ENCODE peak calls at places on chromosomes 13 and 19, in nine cellular contexts. One of them, this sample, is unnamed.
A peak's percentile ranks its signal among the peaks of the same experiment; 100 is the strongest.

GRCh38 chr13:44516771-44517170 is 59.4 kb downstream of the TSC22D1 start:
- DNase-seq in HCT116: peak; percentile 13
- DNase-seq in GM12878: no peak
- DNase-seq in HL-60: no peak
- DNase-seq in A549: no peak
- DNase-seq in K562: no peak
- DNase-seq in Panc1: no peak
- DNase-seq in SK-N-SH: no peak
- DNase-seq in HepG2: no peak
- DNase-seq in this sample: peak; percentile 60

GRCh38 chr19:5434970-5435641 is 20.1 kb upstream of the ZNRF4 start:
- DNase-seq in Panc1: no peak
- DNase-seq in HCT116: peak; percentile 74
- DNase-seq in HepG2: peak; percentile 42
- DNase-seq in HL-60: no peak
- DNase-seq in GM12878: no peak
- DNase-seq in A549: peak; percentile 86
- DNase-seq in K562: peak; percentile 79
- DNase-seq in SK-N-SH: no peak
- DNase-seq in this sample: no peak

GRCh38 chr19:14943601-14944000 is 2.3 kb downstream of the OR7C2 start:
- DNase-seq in HL-60: no peak
- DNase-seq in HepG2: no peak
- DNase-seq in GM12878: peak; percentile 1
- DNase-seq in SK-N-SH: no peak
- DNase-seq in HCT116: no peak
- DNase-seq in A549: no peak
- DNase-seq in K562: no peak
- DNase-seq in Panc1: no peak
- DNase-seq in this sample: no peak

GRCh38 chr19:40567040-40567749 is 9.5 kb upstream of the SHKBP1 start:
- DNase-seq in A549: no peak
- DNase-seq in HL-60: no peak
- DNase-seq in Panc1: no peak
- DNase-seq in HCT116: no peak
- DNase-seq in HepG2: no peak
- DNase-seq in GM12878: no peak
- DNase-seq in K562: peak; percentile 35
- DNase-seq in SK-N-SH: peak; percentile 63
- DNase-seq in this sample: peak; percentile 55

GRCh38 chr19:5891572-5891937 is 12.0 kb downstream of the NDUFA11 start:
- DNase-seq in Panc1: no peak
- DNase-seq in A549: no peak
- DNase-seq in HCT116: no peak
- DNase-seq in K562: no peak
- DNase-seq in GM12878: no peak
- DNase-seq in SK-N-SH: peak; percentile 41
- DNase-seq in HL-60: no peak
- DNase-seq in HepG2: no peak
- DNase-seq in this sample: no peak

GRCh38 chr13:109785141-109785891 is 1.1 kb downstream of the IRS2 start:
- DNase-seq in HCT116: no peak
- DNase-seq in GM12878: no peak
- DNase-seq in HepG2: no peak
- DNase-seq in K562: no peak
- DNase-seq in A549: no peak
- DNase-seq in SK-N-SH: peak; percentile 47
- DNase-seq in Panc1: no peak
- DNase-seq in HL-60: peak; percentile 53
- DNase-seq in this sample: peak; percentile 50

GRCh38 chr13:44618326-44618725 is 42.2 kb upstream of the TSC22D1 start:
- DNase-seq in K562: no peak
- DNase-seq in GM12878: no peak
- DNase-seq in Panc1: no peak
- DNase-seq in HepG2: no peak
- DNase-seq in SK-N-SH: no peak
- DNase-seq in HL-60: no peak
- DNase-seq in HCT116: no peak
- DNase-seq in A549: no peak
- DNase-seq in this sample: no peak

GRCh38 chr13:39895254-39895653 is 239.8 kb downstream of the COG6 start:
- DNase-seq in SK-N-SH: no peak
- DNase-seq in A549: no peak
- DNase-seq in HepG2: no peak
- DNase-seq in GM12878: no peak
- DNase-seq in K562: no peak
- DNase-seq in Panc1: no peak
- DNase-seq in HCT116: no peak
- DNase-seq in HL-60: no peak
- DNase-seq in this sample: no peak

GRCh38 chr19:35395762-35396199 is 24.9 kb downstream of the GPR42 start:
- DNase-seq in HepG2: peak; percentile 65
- DNase-seq in HL-60: no peak
- DNase-seq in K562: no peak
- DNase-seq in SK-N-SH: peak; percentile 32
- DNase-seq in Panc1: no peak
- DNase-seq in GM12878: no peak
- DNase-seq in HCT116: no peak
- DNase-seq in A549: no peak
- DNase-seq in this sample: no peak

GRCh38 chr19:32231691-32232090 is 113.7 kb upstream of the ZNF507 start:
- DNase-seq in HL-60: no peak
- DNase-seq in HCT116: no peak
- DNase-seq in K562: no peak
- DNase-seq in SK-N-SH: no peak
- DNase-seq in Panc1: no peak
- DNase-seq in HepG2: no peak
- DNase-seq in A549: no peak
- DNase-seq in GM12878: no peak
- DNase-seq in this sample: no peak

DNA sequence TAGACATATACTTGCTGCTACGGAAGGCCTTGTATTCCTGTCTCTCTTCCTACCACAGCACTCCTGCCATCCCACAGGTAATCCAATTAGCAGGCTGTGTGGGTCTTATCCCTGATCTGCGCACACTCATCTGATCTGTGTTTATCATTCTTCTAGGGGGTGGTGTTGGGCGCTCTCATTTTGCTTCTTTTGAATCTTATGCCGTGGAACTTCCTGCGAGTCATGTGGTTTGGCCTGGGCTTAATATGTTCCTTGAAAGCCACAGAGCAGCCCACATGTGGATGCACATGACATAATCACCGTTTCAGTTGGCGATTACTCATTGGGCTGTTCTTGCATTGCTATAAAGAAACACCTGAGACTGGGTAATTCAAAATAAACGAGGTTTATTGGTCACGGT is 7.5 kb downstream of the RASA3 start:
- DNase-seq in HCT116: no peak
- DNase-seq in GM12878: no peak
- DNase-seq in SK-N-SH: no peak
- DNase-seq in Panc1: no peak
- DNase-seq in HL-60: peak; percentile 81
- DNase-seq in A549: no peak
- DNase-seq in HepG2: no peak
- DNase-seq in K562: no peak
- DNase-seq in this sample: no peak
- TF ChIP-seq REST in HCT116: no peak
- TF ChIP-seq REST in GM12878: no peak
- TF ChIP-seq REST in SK-N-SH: no peak
- TF ChIP-seq REST in Panc1: no peak
- TF ChIP-seq REST in HL-60: no peak
- TF ChIP-seq REST in A549: no peak
- TF ChIP-seq REST in HepG2: no peak
- TF ChIP-seq REST in K562: no peak
- TF ChIP-seq REST in this sample: no peak

GRCh38 chr19:1457031-1457739 is 7.3 kb downstream of the APC2 start:
- DNase-seq in HepG2: no peak
- DNase-seq in HCT116: no peak
- DNase-seq in A549: no peak
- DNase-seq in Panc1: no peak
- DNase-seq in HL-60: no peak
- DNase-seq in K562: no peak
- DNase-seq in SK-N-SH: no peak
- DNase-seq in GM12878: no peak
- DNase-seq in this sample: peak; percentile 82

GRCh38 chr19:1456121-1456900 is 6.4 kb downstream of the APC2 start:
- DNase-seq in GM12878: no peak
- DNase-seq in K562: no peak
- DNase-seq in SK-N-SH: no peak
- DNase-seq in HL-60: no peak
- DNase-seq in Panc1: no peak
- DNase-seq in A549: no peak
- DNase-seq in HepG2: no peak
- DNase-seq in HCT116: no peak
- DNase-seq in this sample: peak; percentile 0

GRCh38 chr19:1453525-1454371 is 3.8 kb downstream of the APC2 start:
- DNase-seq in SK-N-SH: peak; percentile 75
- DNase-seq in HepG2: no peak
- DNase-seq in GM12878: no peak
- DNase-seq in Panc1: no peak
- DNase-seq in K562: no peak
- DNase-seq in HL-60: no peak
- DNase-seq in A549: no peak
- DNase-seq in HCT116: no peak
- DNase-seq in this sample: peak; percentile 56

GRCh38 chr19:1455002-1455335 is 5.0 kb downstream of the APC2 start:
- DNase-seq in GM12878: no peak
- DNase-seq in SK-N-SH: no peak
- DNase-seq in HCT116: no peak
- DNase-seq in A549: no peak
- DNase-seq in Panc1: no peak
- DNase-seq in HL-60: peak; percentile 50
- DNase-seq in HepG2: no peak
- DNase-seq in K562: peak; percentile 64
- DNase-seq in this sample: no peak

GRCh38 chr19:1455336-1456120 is 5.6 kb downstream of the APC2 start:
- DNase-seq in K562: peak; percentile 92
- DNase-seq in Panc1: peak; percentile 43
- DNase-seq in HL-60: peak; percentile 61
- DNase-seq in HepG2: peak; percentile 76
- DNase-seq in A549: peak; percentile 56
- DNase-seq in HCT116: peak; percentile 97
- DNase-seq in SK-N-SH: peak; percentile 94
- DNase-seq in GM12878: no peak
- DNase-seq in this sample: peak; percentile 100
- TF ChIP-seq REST in K562: no peak
- TF ChIP-seq REST in Panc1: no peak
- TF ChIP-seq REST in HL-60: no peak
- TF ChIP-seq REST in HepG2: no peak
- TF ChIP-seq REST in A549: no peak
- TF ChIP-seq REST in HCT116: no peak
- TF ChIP-seq REST in SK-N-SH: no peak
- TF ChIP-seq REST in GM12878: no peak
- TF ChIP-seq REST in this sample: no peak

DNA sequence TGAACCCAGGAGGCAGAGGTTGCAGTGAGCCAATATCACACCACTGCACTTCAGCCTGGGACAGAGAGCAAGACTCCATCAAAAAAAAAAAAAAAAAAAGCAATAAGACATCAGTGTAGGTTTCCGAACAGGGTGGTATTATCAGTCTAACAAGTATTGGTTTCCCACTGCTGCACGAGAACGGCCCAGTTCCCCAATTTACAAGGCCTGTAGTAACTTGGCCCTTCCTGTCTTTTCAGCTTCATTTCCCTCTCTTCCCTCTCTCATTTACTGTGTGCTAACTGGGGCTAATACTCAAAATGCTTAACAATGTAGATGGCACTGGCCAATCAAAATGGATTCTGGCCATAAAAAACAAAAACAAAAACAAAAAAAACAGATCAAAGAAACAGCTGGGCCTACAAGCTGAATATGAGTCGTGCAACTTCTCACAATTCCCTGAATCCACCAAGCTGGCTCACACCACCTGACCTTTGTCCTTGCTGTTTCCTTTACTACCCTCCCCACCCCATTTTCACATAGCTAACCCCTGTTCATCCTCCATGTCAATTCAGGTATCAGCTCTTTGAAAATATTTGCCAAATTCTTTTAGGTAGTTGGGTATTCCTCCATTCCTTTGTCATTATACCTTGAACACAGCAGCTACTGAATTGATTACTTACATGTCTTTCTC is 2.4 kb downstream of the TEX101 start:
- DNase-seq in A549: no peak
- DNase-seq in Panc1: no peak
- DNase-seq in HepG2: no peak
- DNase-seq in K562: no peak
- DNase-seq in SK-N-SH: no peak
- DNase-seq in HCT116: no peak
- DNase-seq in HL-60: no peak
- DNase-seq in GM12878: no peak
- DNase-seq in this sample: no peak
- TF ChIP-seq REST in A549: no peak
- TF ChIP-seq REST in Panc1: no peak
- TF ChIP-seq REST in HepG2: no peak
- TF ChIP-seq REST in K562: no peak
- TF ChIP-seq REST in SK-N-SH: no peak
- TF ChIP-seq REST in HCT116: no peak
- TF ChIP-seq REST in HL-60: no peak
- TF ChIP-seq REST in GM12878: no peak
- TF ChIP-seq REST in this sample: no peak

GRCh38 chr19:19205416-19206410 is 2.5 kb upstream of the NR2C2AP start:
- DNase-seq in HepG2: no peak
- DNase-seq in SK-N-SH: no peak
- DNase-seq in HCT116: no peak
- DNase-seq in K562: no peak
- DNase-seq in A549: no peak
- DNase-seq in GM12878: no peak
- DNase-seq in HL-60: no peak
- DNase-seq in Panc1: no peak
- DNase-seq in this sample: no peak

GRCh38 chr19:19201697-19202630 is 1.2 kb downstream of the NR2C2AP start:
- DNase-seq in A549: no peak
- DNase-seq in HepG2: no peak
- DNase-seq in HL-60: no peak
- DNase-seq in Panc1: no peak
- DNase-seq in GM12878: no peak
- DNase-seq in HCT116: no peak
- DNase-seq in SK-N-SH: no peak
- DNase-seq in K562: no peak
- DNase-seq in this sample: no peak

GRCh38 chr19:19203012-19203856 is at the start of gene NR2C2AP:
- DNase-seq in K562: peak; percentile 97
- DNase-seq in HL-60: peak; percentile 92
- DNase-seq in HepG2: peak; percentile 83
- DNase-seq in A549: peak; percentile 92
- DNase-seq in HCT116: peak; percentile 93
- DNase-seq in SK-N-SH: peak; percentile 98
- DNase-seq in Panc1: no peak
- DNase-seq in GM12878: peak; percentile 73
- DNase-seq in this sample: peak; percentile 92

GRCh38 chr19:19204181-19204580 is 967 bp upstream of the NR2C2AP start:
- DNase-seq in A549: no peak
- DNase-seq in Panc1: no peak
- DNase-seq in HepG2: no peak
- DNase-seq in HL-60: no peak
- DNase-seq in SK-N-SH: no peak
- DNase-seq in HCT116: no peak
- DNase-seq in K562: no peak
- DNase-seq in GM12878: no peak
- DNase-seq in this sample: peak; percentile 67

DNA sequence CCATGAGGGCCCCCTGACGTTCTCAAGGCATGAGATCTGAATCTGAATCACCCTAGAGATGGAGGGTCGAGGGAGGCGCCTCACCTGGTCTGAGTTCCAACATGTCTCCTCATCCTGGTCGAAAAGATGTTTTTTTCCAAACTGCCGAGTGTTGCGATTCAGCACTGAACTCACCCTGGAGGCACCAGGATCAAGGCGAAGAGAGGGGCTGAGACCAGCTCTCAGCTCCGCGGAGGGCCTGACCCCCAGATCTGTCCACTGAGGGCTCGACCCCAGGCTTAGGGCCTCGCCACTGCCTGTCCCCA is 555 bp downstream of the NR2C2AP start:
- DNase-seq in HepG2: no peak
- DNase-seq in SK-N-SH: no peak
- DNase-seq in Panc1: no peak
- DNase-seq in A549: no peak
- DNase-seq in GM12878: no peak
- DNase-seq in K562: no peak
- DNase-seq in HL-60: no peak
- DNase-seq in HCT116: no peak
- DNase-seq in this sample: no peak
- TF ChIP-seq REST in HepG2: no peak
- TF ChIP-seq REST in SK-N-SH: no peak
- TF ChIP-seq REST in Panc1: no peak
- TF ChIP-seq REST in A549: no peak
- TF ChIP-seq REST in GM12878: no peak
- TF ChIP-seq REST in K562: no peak
- TF ChIP-seq REST in HL-60: no peak
- TF ChIP-seq REST in HCT116: no peak
- TF ChIP-seq REST in this sample: no peak

This sample was measured in GM23338.